ENCODE peak calls at places on chromosomes 13 and 19, in four cellular contexts. Q is kidney; S is tibial nerve; O is CD8-positive, alpha-beta T cell. L is an unnamed sample.

GRCh38 chr13:67042556-67042955 is 187.6 kb downstream of the PCDH9 start:
- DNase-seq in S (no peak), O (no peak), Q (no peak), L (no peak)

GRCh38 chr13:90564096-90564495 is 783.4 kb upstream of the MIR17HG start:
- DNase-seq in Q (peak), S (no peak), O (no peak), L (peak)

GRCh38 chr13:82011355-82011754 is 1670.4 kb upstream of the SPRY2 start:
- DNase-seq in Q (no peak), S (no peak), O (no peak), L (no peak)

GRCh38 chr19:47158367-47158791 is 27.7 kb downstream of the SAE1 start:
- DNase-seq in O (no peak), S (no peak), Q (no peak), L (no peak)

GRCh38 chr13:91544723-91545122 is 146.3 kb downstream of the GPC5 start:
- DNase-seq in O (no peak), Q (no peak), S (no peak), L (no peak)

GRCh38 chr13:109707044-109707794 is 79.2 kb downstream of the IRS2 start:
- DNase-seq in O (no peak), S (no peak), Q (no peak), L (no peak)

GRCh38 chr13:30895773-30896172 is 10.3 kb upstream of the MEDAG start:
- DNase-seq in S (peak), O (no peak), Q (peak), L (no peak)

GRCh38 chr13:107642841-107643240 is 572.5 kb downstream of the LIG4 start:
- DNase-seq in Q (no peak), S (no peak), O (no peak), L (no peak)

GRCh38 chr19:48991823-48992570 is 1.1 kb downstream of the GYS1 start:
- DNase-seq in O (no peak), Q (no peak), S (peak), L (peak)

GRCh38 chr19:52946322-52947310 is 16.1 kb downstream of the ZNF816 start:
- DNase-seq in Q (peak), S (no peak), O (no peak), L (no peak)

GRCh38 chr19:29567366-29567915 is 38.6 kb upstream of the POP4 start:
- DNase-seq in S (no peak), O (no peak), Q (no peak), L (no peak)

GRCh38 chr13:101415358-101416174 is 742 bp downstream of the NALCN start:
- DNase-seq in O (no peak), Q (peak), S (no peak), L (no peak)

GRCh38 chr13:99967884-99968520 is 3.6 kb downstream of the ZIC5 start:
- DNase-seq in Q (no peak), O (no peak), S (no peak), L (no peak)

GRCh38 chr13:24216176-24216575 is 55.7 kb downstream of the SPATA13 start:
- DNase-seq in S (no peak), O (no peak), Q (no peak), L (no peak)

GRCh38 chr13:73715114-73715909 is 418.9 kb downstream of the KLF12 start:
- DNase-seq in S (no peak), O (peak), Q (no peak), L (no peak)

GRCh38 chr13:109734002-109734785 is 52.2 kb downstream of the IRS2 start:
- DNase-seq in Q (no peak), S (no peak), O (no peak), L (no peak)

GRCh38 chr13:111292710-111293485 is 27.5 kb upstream of the TEX29 start:
- DNase-seq in Q (no peak), O (no peak), S (no peak), L (no peak)

GRCh38 chr13:19781526-19781925 is 1.2 kb downstream of the PSPC1 start:
- DNase-seq in O (no peak), Q (no peak), S (no peak), L (no peak)

GRCh38 chr13:49098198-49098597 is 121.9 kb upstream of the MLNR start:
- DNase-seq in Q (no peak), S (no peak), O (no peak), L (no peak)

GRCh38 chr13:30312859-30313258 is 5.5 kb upstream of the KATNAL1 start:
- DNase-seq in S (no peak), O (no peak), Q (no peak), L (no peak)

GRCh38 chr19:46016426-46017094 is 6.3 kb downstream of the PGLYRP1 start:
- DNase-seq in Q (peak), S (peak), O (peak), L (peak)

GRCh38 chr19:27779953-27780352 is 1433.0 kb downstream of the UQCRFS1 start:
- DNase-seq in O (no peak), S (no peak), Q (no peak), L (no peak)
- H3K27ac ChIP-seq in O (no peak), S (no peak), Q (no peak), L (peak)

GRCh38 chr13:77443511-77443910 is 92.0 kb upstream of the SCEL start:
- DNase-seq in Q (no peak), O (no peak), S (no peak), L (no peak)

GRCh38 chr13:77448689-77449088 is 86.8 kb upstream of the SCEL start:
- DNase-seq in O (no peak), Q (no peak), S (no peak), L (no peak)

GRCh38 chr13:77449265-77449664 is 86.2 kb upstream of the SCEL start:
- DNase-seq in Q (no peak), S (no peak), O (no peak), L (no peak)
- TF ChIP-seq CTCF in Q (no peak), S (no peak), O (no peak), L (no peak)

DNA sequence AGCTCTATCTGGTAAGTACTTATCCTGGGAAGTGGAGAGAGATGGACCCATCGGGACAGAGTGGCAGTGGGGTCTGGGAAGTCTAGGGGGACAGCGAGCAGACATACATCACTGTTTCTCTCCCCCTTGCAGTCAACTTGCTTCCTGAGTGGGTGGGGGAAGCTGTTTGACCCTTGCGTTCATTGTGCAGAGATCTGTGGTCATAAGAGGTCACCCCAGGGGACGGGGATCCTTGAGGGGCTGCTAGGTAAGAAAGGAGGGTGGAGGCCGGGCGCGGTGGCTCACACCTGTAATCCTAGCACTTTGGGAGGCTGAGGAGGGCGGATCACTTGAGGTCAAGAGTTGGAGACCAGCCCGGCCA is 474 bp downstream of the ARHGEF18 start:
- DNase-seq in O (no peak), S (no peak), Q (no peak), L (peak)
- H3K4me3 ChIP-seq in O (peak), S (no peak), Q (no peak), L (peak)

GRCh38 chr19:1236566-1236965 is 1.2 kb downstream of the CBARP start:
- DNase-seq in Q (no peak), O (no peak), S (no peak), L (no peak)
- H3K27ac ChIP-seq in Q (no peak), O (no peak), S (peak), L (no peak)

DNA sequence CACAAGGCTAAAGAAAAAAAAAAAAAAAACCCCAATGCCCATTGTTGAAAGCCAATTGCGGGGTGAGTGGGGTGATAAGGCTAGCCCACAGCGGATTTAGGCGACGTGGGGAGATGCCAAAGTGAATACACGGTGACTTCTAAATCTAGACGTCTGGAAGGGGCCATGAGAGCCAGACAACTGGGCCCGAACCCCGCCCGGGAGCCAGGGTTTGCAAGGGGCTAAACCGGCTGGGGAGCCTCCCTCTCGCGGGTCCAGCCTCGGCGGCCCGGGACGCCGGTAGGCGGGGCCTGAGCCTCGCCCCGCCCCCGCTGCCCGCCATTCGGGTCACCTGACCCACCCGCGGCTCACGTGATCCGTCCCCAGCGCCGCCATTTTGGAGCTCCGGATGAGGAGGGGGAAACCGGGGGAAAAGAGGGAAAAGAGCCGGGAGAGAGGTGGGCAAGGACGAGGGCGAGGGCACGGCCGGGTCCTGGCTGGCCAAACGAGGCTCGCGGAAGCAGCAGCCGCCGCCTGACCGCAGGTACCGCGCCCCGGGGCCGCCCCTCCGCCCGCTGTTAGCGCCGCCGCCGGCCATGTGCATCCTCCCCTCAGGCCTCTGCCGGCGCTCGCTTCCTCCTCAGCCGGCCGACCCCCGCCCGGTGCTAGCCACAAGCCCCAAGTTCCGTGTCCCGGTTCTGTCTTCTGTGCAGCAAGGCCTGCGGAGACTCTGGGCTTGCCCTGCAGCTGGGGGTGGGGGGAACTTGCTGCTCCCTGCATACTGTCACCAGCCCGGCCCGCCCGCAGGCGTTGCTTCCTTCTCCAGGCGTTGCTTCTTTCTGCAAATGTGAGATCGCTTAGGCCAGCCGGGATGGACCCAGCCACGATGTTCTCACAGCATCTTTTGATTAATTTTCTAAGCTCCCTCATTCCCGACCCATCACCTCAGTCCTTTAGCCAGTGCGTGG is at the start of gene ZNF507:
- DNase-seq in Q (peak), S (peak), O (peak), L (peak)
- TF ChIP-seq CTCF in Q (no peak), S (no peak), O (no peak), L (no peak)

GRCh38 chr19:8577741-8578140 is 499 bp upstream of the MYO1F start:
- DNase-seq in O (no peak), Q (no peak), S (no peak), L (no peak)

GRCh38 chr19:8578642-8579265 is 1.5 kb upstream of the MYO1F start:
- DNase-seq in Q (peak), S (peak), O (peak), L (peak)

GRCh38 chr19:8575467-8575997 is 1.7 kb downstream of the MYO1F start:
- DNase-seq in Q (no peak), O (peak), S (no peak), L (no peak)

GRCh38 chr19:8576273-8576993 is 809 bp downstream of the MYO1F start:
- DNase-seq in O (peak), Q (no peak), S (no peak), L (no peak)

GRCh38 chr19:8577247-8577646 is at the start of gene MYO1F:
- DNase-seq in O (no peak), S (no peak), Q (peak), L (peak)
- H3K4me3 ChIP-seq in O (peak), S (peak), Q (no peak), L (peak)

GRCh38 chr13:51331354-51331861 is 8.1 kb upstream of the SERPINE3 start:
- DNase-seq in S (no peak), O (no peak), Q (no peak), L (no peak)
- H3K27ac ChIP-seq in S (no peak), O (no peak), Q (no peak), L (no peak)

DNA sequence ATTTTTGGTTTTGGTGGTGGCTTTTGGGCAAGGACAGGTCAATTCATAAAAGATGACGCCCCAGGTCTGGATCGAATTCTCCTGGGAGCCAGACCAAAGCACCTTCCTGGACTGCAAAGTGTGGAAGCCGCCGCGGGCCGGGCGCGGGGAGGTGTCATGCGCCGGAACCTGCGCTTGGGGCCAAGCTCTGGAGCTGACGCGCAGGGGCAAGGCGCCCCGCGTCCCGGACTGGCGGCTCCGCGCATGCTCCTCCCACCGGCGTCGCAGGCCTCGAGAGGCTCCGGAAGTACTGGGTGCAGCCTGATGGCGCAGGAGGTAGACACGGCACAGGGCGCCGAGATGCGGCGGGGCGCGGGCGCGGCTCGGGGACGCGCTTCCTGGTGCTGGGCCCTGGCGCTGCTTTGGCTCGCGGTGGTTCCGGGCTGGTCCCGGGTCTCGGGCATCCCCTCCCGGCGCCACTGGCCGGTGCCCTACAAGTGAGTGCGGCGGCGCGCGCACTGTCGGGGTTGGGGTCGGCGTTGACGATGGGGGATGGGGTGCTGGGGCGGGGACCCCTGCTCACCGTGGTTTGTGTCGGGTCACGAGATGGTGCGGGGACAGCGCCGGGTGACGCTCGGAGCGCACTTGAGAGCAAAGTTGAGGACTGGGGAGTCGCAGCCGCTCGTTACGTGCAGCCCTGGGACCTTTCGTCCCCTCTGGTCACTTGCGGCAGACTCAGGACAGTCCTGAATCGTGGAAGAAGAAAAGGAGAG is at the start of gene CLN5:
- DNase-seq in Q (peak), O (peak), S (peak), L (peak)
- TF ChIP-seq CTCF in Q (peak), O (no peak), S (no peak), L (peak)

DNA sequence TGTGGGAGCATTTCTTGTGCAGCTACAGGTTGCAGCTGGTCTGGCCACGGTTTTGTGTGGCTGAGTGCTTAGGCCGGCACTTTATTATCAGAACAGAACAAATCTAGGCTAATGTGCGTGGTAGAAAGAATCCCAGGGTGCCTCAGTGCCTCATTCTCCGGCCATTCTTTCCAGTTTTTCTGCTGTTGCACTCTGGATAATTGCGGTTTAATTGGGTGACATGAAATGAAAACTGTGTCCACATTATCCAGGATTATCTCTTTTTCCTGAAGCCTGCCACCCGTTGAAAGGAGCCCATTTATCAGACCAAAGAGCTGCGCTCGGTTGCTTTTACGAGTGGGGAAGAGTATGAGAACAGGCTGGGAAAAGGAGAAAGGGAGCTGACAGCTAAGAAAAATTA is 116.9 kb upstream of the SOX21 start:
- DNase-seq in S (no peak), Q (no peak), O (no peak), L (no peak)
- H3K4me3 ChIP-seq in S (no peak), Q (no peak), O (no peak), L (no peak)

L was measured in spleen.